ENCODE peak calls at places on chromosomes 13 and 19, in nine cellular contexts. N, B, M, X, R, I, Y, D and T are unnamed samples.

GRCh38 chr19:2811735-2812413 is 7.8 kb upstream of the ZNF554 start:
- DNase-seq in D (no peak), Y (peak; percentile 91), B (no peak), X (no peak), N (no peak), M (no peak), I (no peak), R (no peak), T (no peak)

GRCh38 chr19:32862741-32863140 is 6.8 kb downstream of the SLC7A9 start:
- DNase-seq in Y (no peak), M (no peak), N (no peak), R (no peak), I (no peak), X (no peak), B (no peak), D (no peak), T (no peak)

GRCh38 chr13:31742102-31742695 is 2.9 kb downstream of the RXFP2 start:
- DNase-seq in R (no peak), N (peak; percentile 49), B (peak; percentile 27), D (no peak), I (peak; percentile 91), M (peak; percentile 61), Y (peak; percentile 51), X (peak; percentile 85), T (peak; percentile 65)

GRCh38 chr19:51082641-51083040 is at the start of gene KLK14:
- DNase-seq in R (no peak), Y (no peak), I (no peak), M (no peak), N (no peak), D (no peak), B (no peak), X (no peak), T (peak; percentile 47)

GRCh38 chr13:73767747-73768315 is 366.4 kb downstream of the KLF12 start:
- DNase-seq in M (no peak), Y (no peak), B (no peak), N (no peak), D (no peak), I (peak; percentile 7), R (no peak), X (peak; percentile 50), T (no peak)

GRCh38 chr13:44972956-44973581 is 16.2 kb downstream of the NUFIP1 start:
- DNase-seq in M (no peak), Y (peak; percentile 35), D (no peak), B (no peak), N (no peak), I (peak; percentile 80), X (peak; percentile 32), R (no peak), T (no peak)

GRCh38 chr19:52665047-52665446 is 26.9 kb upstream of the ZNF83 start:
- DNase-seq in N (no peak), Y (no peak), X (no peak), M (no peak), B (no peak), R (no peak), D (no peak), I (no peak), T (no peak)

GRCh38 chr19:11377237-11377636 is 2.8 kb downstream of the SWSAP1 start:
- DNase-seq in Y (peak; percentile 27), N (no peak), B (no peak), M (no peak), X (no peak), D (peak; percentile 69), I (peak; percentile 84), R (peak; percentile 74), T (no peak)

GRCh38 chr19:48686103-48686502 is 9.7 kb upstream of the FUT2 start:
- DNase-seq in I (no peak), Y (no peak), N (no peak), M (no peak), D (no peak), R (no peak), X (no peak), B (no peak), T (no peak)

GRCh38 chr19:33464733-33465115 is 56.9 kb downstream of the PEPD start:
- DNase-seq in B (no peak), M (no peak), Y (no peak), R (no peak), N (no peak), D (no peak), I (no peak), X (no peak), T (peak; percentile 16)

GRCh38 chr13:75628811-75629210 is 7.3 kb upstream of the LMO7 start:
- DNase-seq in N (no peak), X (no peak), M (no peak), B (no peak), D (no peak), R (no peak), I (no peak), Y (no peak), T (no peak)

GRCh38 chr13:101576977-101577376 is 124.5 kb downstream of the ITGBL1 start:
- DNase-seq in Y (no peak), X (no peak), B (no peak), M (no peak), N (no peak), I (peak; percentile 29), R (no peak), D (no peak), T (no peak)

GRCh38 chr13:76632388-76633044 is 253.7 kb downstream of the KCTD12 start:
- DNase-seq in B (no peak), D (no peak), Y (no peak), I (no peak), N (no peak), X (peak; percentile 58), M (no peak), R (no peak), T (no peak)

GRCh38 chr19:58578430-58578925 is 5.3 kb upstream of the MZF1 start:
- DNase-seq in N (no peak), I (no peak), D (no peak), B (no peak), X (no peak), M (no peak), R (no peak), Y (no peak), T (no peak)

GRCh38 chr19:49592486-49593232 is 1.7 kb downstream of the PRR12 start:
- DNase-seq in D (no peak), B (no peak), M (no peak), N (no peak), R (no peak), X (peak; percentile 67), Y (peak; percentile 36), I (peak; percentile 34), T (no peak)

GRCh38 chr19:8589177-8589714 is 12.0 kb upstream of the MYO1F start:
- DNase-seq in N (no peak), D (no peak), X (no peak), B (no peak), R (no peak), Y (no peak), M (no peak), I (no peak), T (no peak)
- H3K27me3 ChIP-seq in N (no peaks in the 10 kb centered on the region), D (peaks cover 37% of the 10 kb centered on the region), X (peaks cover 39% of the 10 kb centered on the region), B (no peaks in the 10 kb centered on the region), R (no peaks in the 10 kb centered on the region), Y (no peaks in the 10 kb centered on the region), M (no peaks in the 10 kb centered on the region), I (no peaks in the 10 kb centered on the region), T (no peaks in the 10 kb centered on the region)

GRCh38 chr13:20192470-20193141 is at the start of gene GJB2:
- DNase-seq in N (no peak), R (no peak), D (no peak), M (no peak), Y (peak; percentile 50), X (peak; percentile 49), I (no peak), B (no peak), T (no peak)

GRCh38 chr13:20190481-20191310 is 2.0 kb downstream of the GJB2 start:
- DNase-seq in I (peak; percentile 16), Y (no peak), B (no peak), M (no peak), X (no peak), N (no peak), D (peak; percentile 45), R (no peak), T (no peak)

GRCh38 chr13:20191902-20192469 is 752 bp downstream of the GJB2 start:
- DNase-seq in I (peak; percentile 28), X (peak; percentile 76), M (no peak), R (no peak), Y (peak; percentile 72), N (no peak), B (no peak), D (no peak), T (no peak)

GRCh38 chr13:20193142-20193923 is 595 bp upstream of the GJB2 start:
- DNase-seq in Y (no peak), D (no peak), N (no peak), R (no peak), I (peak; percentile 25), X (peak; percentile 35), B (no peak), M (no peak), T (no peak)

GRCh38 chr13:20191311-20191901 is 1.3 kb downstream of the GJB2 start:
- DNase-seq in N (no peak), D (no peak), X (no peak), M (no peak), B (no peak), Y (peak; percentile 57), I (no peak), R (no peak), T (no peak)
- H3K27me3 ChIP-seq in N (peaks cover 48% of the 10 kb centered on the region), D (peaks cover 16% of the 10 kb centered on the region), X (peaks cover 93% of the 10 kb centered on the region), M (peaks cover 1% of the 10 kb centered on the region), B (peaks cover 49% of the 10 kb centered on the region), Y (peaks cover 10% of the 10 kb centered on the region), I (peaks cover 26% of the 10 kb centered on the region), R (peaks cover 43% of the 10 kb centered on the region), T (no peaks in the 10 kb centered on the region)

GRCh38 chr13:27977476-27978300 is 8.6 kb upstream of the CDX2 start:
- DNase-seq in I (no peak), M (no peak), X (peak; percentile 77), R (no peak), Y (peak; percentile 47), B (no peak), N (no peak), D (no peak), T (no peak)
- H3K27me3 ChIP-seq in I (peaks cover 84% of the 10 kb centered on the region), M (no peaks in the 10 kb centered on the region), X (peaks cover 100% of the 10 kb centered on the region), R (peaks cover 72% of the 10 kb centered on the region), Y (peaks cover 52% of the 10 kb centered on the region), B (peaks cover 28% of the 10 kb centered on the region), N (peaks cover 98% of the 10 kb centered on the region), D (peaks cover 90% of the 10 kb centered on the region), T (no peaks in the 10 kb centered on the region)

GRCh38 chr13:99418663-99419140 is 82.6 kb upstream of the TM9SF2 start:
- DNase-seq in M (peak; percentile 9), I (no peak), N (no peak), B (no peak), R (no peak), Y (no peak), D (no peak), X (no peak), T (no peak)

GRCh38 chr13:99419591-99420243 is 81.6 kb upstream of the TM9SF2 start:
- DNase-seq in N (no peak), B (no peak), R (no peak), D (no peak), X (no peak), I (no peak), M (peak; percentile 17), Y (no peak), T (no peak)

GRCh38 chr13:99416411-99417121 is 84.7 kb upstream of the TM9SF2 start:
- DNase-seq in D (no peak), B (no peak), M (peak; percentile 29), R (no peak), I (no peak), N (no peak), Y (no peak), X (no peak), T (peak; percentile 59)

GRCh38 chr13:99417151-99417820 is 84.0 kb upstream of the TM9SF2 start:
- DNase-seq in X (peak; percentile 53), M (peak; percentile 23), N (no peak), Y (no peak), R (no peak), B (no peak), I (no peak), D (no peak), T (peak; percentile 40)

GRCh38 chr13:99417821-99418662 is 83.2 kb upstream of the TM9SF2 start:
- DNase-seq in N (no peak), I (no peak), Y (no peak), X (no peak), M (no peak), B (no peak), D (no peak), R (no peak), T (no peak)
- H3K27me3 ChIP-seq in N (peaks cover 9% of the 10 kb centered on the region), I (peaks cover 73% of the 10 kb centered on the region), Y (no peaks in the 10 kb centered on the region), X (no peaks in the 10 kb centered on the region), M (peaks cover 2% of the 10 kb centered on the region), B (no peaks in the 10 kb centered on the region), D (peaks cover 28% of the 10 kb centered on the region), R (peaks cover 30% of the 10 kb centered on the region), T (no peaks in the 10 kb centered on the region)